ENCODE peak calls at places on chromosomes 11 and 22, in five cellular contexts. One of them, this sample, is unnamed.

GRCh38 chr11:39461065-39461464 is 1998.4 kb downstream of the LRRC4C start:
- DNase-seq in sciatic nerve: no peak
- DNase-seq in posterior vena cava: no peak
- DNase-seq in SK-N-SH: no peak
- DNase-seq in HT1080: no peak
- DNase-seq in this sample: no peak

GRCh38 chr11:71502871-71503435 is 24.1 kb upstream of the KRTAP5-7 start:
- DNase-seq in SK-N-SH: no peak
- DNase-seq in posterior vena cava: peak
- DNase-seq in HT1080: no peak
- DNase-seq in sciatic nerve: peak
- DNase-seq in this sample: no peak

GRCh38 chr22:27512283-27512761 is 289.2 kb downstream of the MN1 start:
- DNase-seq in sciatic nerve: peak
- DNase-seq in posterior vena cava: peak
- DNase-seq in HT1080: peak
- DNase-seq in SK-N-SH: no peak
- DNase-seq in this sample: peak

GRCh38 chr11:28491431-28491830 is 383.2 kb downstream of the METTL15 start:
- DNase-seq in sciatic nerve: no peak
- DNase-seq in posterior vena cava: no peak
- DNase-seq in SK-N-SH: no peak
- DNase-seq in HT1080: peak
- DNase-seq in this sample: no peak

GRCh38 chr11:95363710-95364109 is 132.7 kb upstream of the SESN3 start:
- DNase-seq in HT1080: no peak
- DNase-seq in posterior vena cava: no peak
- DNase-seq in sciatic nerve: no peak
- DNase-seq in SK-N-SH: no peak
- DNase-seq in this sample: no peak

GRCh38 chr22:45224988-45225731 is 15.5 kb downstream of the KIAA0930 start:
- DNase-seq in sciatic nerve: peak
- DNase-seq in SK-N-SH: no peak
- DNase-seq in HT1080: no peak
- DNase-seq in posterior vena cava: no peak
- DNase-seq in this sample: no peak

GRCh38 chr22:29266564-29267461 is 968 bp downstream of the RHBDD3 start:
- DNase-seq in sciatic nerve: no peak
- DNase-seq in posterior vena cava: peak
- DNase-seq in SK-N-SH: peak
- DNase-seq in HT1080: no peak
- DNase-seq in this sample: no peak

GRCh38 chr22:42217752-42218280 is 52.6 kb downstream of the TCF20 start:
- DNase-seq in HT1080: no peak
- DNase-seq in posterior vena cava: no peak
- DNase-seq in SK-N-SH: no peak
- DNase-seq in sciatic nerve: no peak
- DNase-seq in this sample: no peak

GRCh38 chr11:118012083-118012669 is 26.0 kb downstream of the IL10RA start:
- DNase-seq in SK-N-SH: no peak
- DNase-seq in sciatic nerve: no peak
- DNase-seq in posterior vena cava: no peak
- DNase-seq in HT1080: peak
- DNase-seq in this sample: peak

GRCh38 chr11:77148963-77149715 is 21.1 kb downstream of the MYO7A start:
- DNase-seq in sciatic nerve: no peak
- DNase-seq in SK-N-SH: no peak
- DNase-seq in HT1080: no peak
- DNase-seq in posterior vena cava: no peak
- DNase-seq in this sample: no peak

GRCh38 chr11:69249641-69250502 is 44.1 kb upstream of the MYEOV start:
- DNase-seq in posterior vena cava: no peak
- DNase-seq in sciatic nerve: peak
- DNase-seq in HT1080: no peak
- DNase-seq in SK-N-SH: no peak
- DNase-seq in this sample: no peak

GRCh38 chr11:128492461-128492860 is 94.9 kb downstream of the ETS1 start:
- DNase-seq in sciatic nerve: no peak
- DNase-seq in posterior vena cava: no peak
- DNase-seq in HT1080: peak
- DNase-seq in SK-N-SH: no peak
- DNase-seq in this sample: peak

GRCh38 chr11:4748435-4748834 is 21.3 kb downstream of the OR51F1 start:
- DNase-seq in posterior vena cava: no peak
- DNase-seq in sciatic nerve: no peak
- DNase-seq in SK-N-SH: no peak
- DNase-seq in HT1080: peak
- DNase-seq in this sample: no peak

GRCh38 chr22:42330953-42331525 is 60.6 kb upstream of the TCF20 start:
- DNase-seq in sciatic nerve: no peak
- DNase-seq in HT1080: no peak
- DNase-seq in SK-N-SH: no peak
- DNase-seq in posterior vena cava: no peak
- DNase-seq in this sample: no peak

GRCh38 chr11:396511-396947 is 2.5 kb downstream of the PKP3 start:
- DNase-seq in HT1080: peak
- DNase-seq in sciatic nerve: no peak
- DNase-seq in SK-N-SH: peak
- DNase-seq in posterior vena cava: no peak
- DNase-seq in this sample: peak

GRCh38 chr11:112440518-112440917 is 179.9 kb upstream of the PLET1 start:
- DNase-seq in SK-N-SH: no peak
- DNase-seq in sciatic nerve: no peak
- DNase-seq in posterior vena cava: no peak
- DNase-seq in HT1080: no peak
- DNase-seq in this sample: no peak

GRCh38 chr11:70668204-70669202 is 270.2 kb downstream of the CTTN start:
- DNase-seq in HT1080: peak
- DNase-seq in sciatic nerve: no peak
- DNase-seq in SK-N-SH: no peak
- DNase-seq in posterior vena cava: no peak
- DNase-seq in this sample: peak

GRCh38 chr11:76459299-76459698 is 14.5 kb downstream of the EMSY start:
- DNase-seq in posterior vena cava: no peak
- DNase-seq in HT1080: no peak
- DNase-seq in sciatic nerve: no peak
- DNase-seq in SK-N-SH: peak
- DNase-seq in this sample: no peak

GRCh38 chr11:72079776-72080325 is 491 bp downstream of the NUMA1 start:
- DNase-seq in HT1080: no peak
- DNase-seq in SK-N-SH: peak
- DNase-seq in sciatic nerve: no peak
- DNase-seq in posterior vena cava: no peak
- DNase-seq in this sample: peak

GRCh38 chr11:113114452-113115027 is 153.3 kb downstream of the NCAM1 start:
- DNase-seq in SK-N-SH: peak
- DNase-seq in HT1080: peak
- DNase-seq in sciatic nerve: peak
- DNase-seq in posterior vena cava: peak
- DNase-seq in this sample: peak

GRCh38 chr11:117478926-117479325 is 151.3 kb downstream of the CEP164 start:
- DNase-seq in sciatic nerve: no peak
- DNase-seq in HT1080: no peak
- DNase-seq in posterior vena cava: no peak
- DNase-seq in SK-N-SH: no peak
- DNase-seq in this sample: no peak

GRCh38 chr11:94297967-94298576 is 6.3 kb upstream of the IZUMO1R start:
- DNase-seq in HT1080: peak
- DNase-seq in sciatic nerve: no peak
- DNase-seq in SK-N-SH: no peak
- DNase-seq in posterior vena cava: no peak
- DNase-seq in this sample: no peak

GRCh38 chr11:14067686-14068085 is 105.2 kb downstream of the SPON1 start:
- DNase-seq in HT1080: peak
- DNase-seq in SK-N-SH: no peak
- DNase-seq in sciatic nerve: no peak
- DNase-seq in posterior vena cava: no peak
- DNase-seq in this sample: peak

GRCh38 chr22:20456064-20456721 is 18.6 kb upstream of the SCARF2 start:
- DNase-seq in SK-N-SH: peak
- DNase-seq in posterior vena cava: peak
- DNase-seq in sciatic nerve: peak
- DNase-seq in HT1080: peak
- DNase-seq in this sample: peak

GRCh38 chr22:31346733-31347250 is 646 bp upstream of the PATZ1 start:
- DNase-seq in HT1080: no peak
- DNase-seq in SK-N-SH: peak
- DNase-seq in sciatic nerve: peak
- DNase-seq in posterior vena cava: peak
- DNase-seq in this sample: no peak

GRCh38 chr11:85886089-85887056 is 31.2 kb downstream of the CCDC83 start:
- DNase-seq in SK-N-SH: no peak
- DNase-seq in sciatic nerve: no peak
- DNase-seq in posterior vena cava: no peak
- DNase-seq in HT1080: no peak
- DNase-seq in this sample: no peak

GRCh38 chr11:28969832-28970231 is 861.6 kb downstream of the METTL15 start:
- DNase-seq in SK-N-SH: no peak
- DNase-seq in HT1080: no peak
- DNase-seq in sciatic nerve: no peak
- DNase-seq in posterior vena cava: no peak
- DNase-seq in this sample: no peak

GRCh38 chr11:43687120-43687791 is 6.7 kb downstream of the HSD17B12 start:
- DNase-seq in HT1080: peak
- DNase-seq in posterior vena cava: peak
- DNase-seq in sciatic nerve: no peak
- DNase-seq in SK-N-SH: no peak
- DNase-seq in this sample: no peak

GRCh38 chr11:15968461-15969130 is 387.8 kb downstream of the SOX6 start:
- DNase-seq in SK-N-SH: no peak
- DNase-seq in sciatic nerve: no peak
- DNase-seq in HT1080: no peak
- DNase-seq in posterior vena cava: no peak
- DNase-seq in this sample: no peak

GRCh38 chr22:19885841-19886592 is 31.3 kb upstream of the GNB1L start:
- DNase-seq in sciatic nerve: peak
- DNase-seq in SK-N-SH: no peak
- DNase-seq in HT1080: no peak
- DNase-seq in posterior vena cava: peak
- DNase-seq in this sample: no peak

GRCh38 chr11:72238040-72238450 is 5.9 kb downstream of the PHOX2A start:
- DNase-seq in posterior vena cava: no peak
- DNase-seq in SK-N-SH: peak
- DNase-seq in sciatic nerve: no peak
- DNase-seq in HT1080: peak
- DNase-seq in this sample: peak